ENCODE peak calls at places on chromosomes 13 and 19, in five cellular contexts. Q is heart right ventricle, D is WERI-Rb-1, O is astrocyte, Y is fibroblast of lung. B is an unnamed sample.

GRCh38 chr13:111862836-111863815 is 203.8 kb upstream of the SOX1 start:
- DNase-seq in O (no peak), D (no peak), Y (no peak), Q (no peak), B (no peak)

GRCh38 chr19:41025871-41026270 is 34.8 kb downstream of the CYP2B6 start:
- DNase-seq in O (no peak), Y (no peak), D (no peak), Q (no peak), B (no peak)

GRCh38 chr19:18858906-18859646 is 27.3 kb downstream of the UPF1 start:
- DNase-seq in O (no peak), Y (no peak), Q (no peak), D (no peak), B (no peak)

GRCh38 chr19:30719991-30720329 is 347.8 kb downstream of the ZNF536 start:
- DNase-seq in D (peak; percentile 35), Y (peak; percentile 12), Q (peak; percentile 39), O (no peak), B (no peak)

GRCh38 chr13:50910483-50910805 is 853 bp downstream of the RNASEH2B start:
- DNase-seq in Q (no peak), D (peak; percentile 24), O (peak; percentile 48), Y (peak; percentile 54), B (no peak)

GRCh38 chr13:32164622-32165268 is 133.2 kb downstream of the FRY start:
- DNase-seq in Y (peak; percentile 80), O (peak; percentile 48), D (peak; percentile 70), Q (no peak), B (no peak)

GRCh38 chr19:37813340-37813739 is 34.0 kb upstream of the ZNF573 start:
- DNase-seq in O (no peak), Q (no peak), D (no peak), Y (no peak), B (no peak)

GRCh38 chr19:39941615-39942507 is 7.4 kb upstream of the FCGBP start:
- DNase-seq in O (peak; percentile 27), Q (no peak), D (no peak), Y (no peak), B (no peak)

GRCh38 chr19:7927605-7928333 is 1.8 kb upstream of the CTXN1 start:
- DNase-seq in Y (no peak), O (no peak), D (no peak), Q (no peak), B (no peak)

GRCh38 chr13:25262261-25262660 is 25.0 kb downstream of the MTMR6 start:
- DNase-seq in Q (no peak), Y (no peak), O (no peak), D (no peak), B (no peak)

GRCh38 chr13:91572944-91573535 is 174.6 kb downstream of the GPC5 start:
- DNase-seq in Y (peak; percentile 64), Q (no peak), D (no peak), O (peak; percentile 23), B (no peak)

GRCh38 chr19:4390862-4391693 is 9.3 kb downstream of the SH3GL1 start:
- DNase-seq in Q (no peak), D (peak; percentile 53), Y (peak; percentile 23), O (no peak), B (no peak)

GRCh38 chr19:12574036-12574435 is 22.8 kb upstream of the ZNF564 start:
- DNase-seq in Q (no peak), D (no peak), Y (no peak), O (no peak), B (no peak)

GRCh38 chr19:51784922-51785690 is 9.9 kb upstream of the FPR3 start:
- DNase-seq in O (peak; percentile 66), D (no peak), Q (peak; percentile 29), Y (peak; percentile 48), B (peak; percentile 63)

GRCh38 chr19:13002389-13002898 is 7.2 kb downstream of the NFIX start:
- DNase-seq in Q (peak; percentile 66), D (no peak), Y (no peak), O (no peak), B (peak; percentile 55)

DNA sequence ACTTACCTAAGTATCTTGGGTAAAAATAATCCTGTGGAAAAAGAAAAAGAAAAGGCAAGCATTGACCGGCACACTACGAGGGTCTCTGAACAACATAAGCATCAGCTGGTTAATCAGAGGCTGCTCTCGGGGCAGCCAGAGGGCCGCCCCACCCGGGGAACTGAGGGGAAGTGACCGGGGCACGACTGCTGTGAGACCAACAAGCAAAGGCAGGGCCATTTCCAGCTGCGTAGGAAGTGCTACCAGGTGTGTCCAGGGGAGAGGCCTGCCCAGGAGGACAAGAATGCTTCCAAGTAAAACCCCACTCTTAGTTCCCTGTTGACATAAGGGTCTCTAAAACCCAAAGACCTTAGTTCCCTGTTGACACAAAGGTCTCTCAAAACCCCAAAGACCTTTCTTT is 15.9 kb downstream of the GAS6 start:
- DNase-seq in Q (no peak), O (no peak), Y (no peak), D (no peak), B (no peak)
- H3K27ac ChIP-seq in Q (peak overlapping the region; percentile 30), O (no peak overlapping the region), Y (no peak overlapping the region), D (no peak overlapping the region), B (peak overlapping the region; percentile 29)

DNA sequence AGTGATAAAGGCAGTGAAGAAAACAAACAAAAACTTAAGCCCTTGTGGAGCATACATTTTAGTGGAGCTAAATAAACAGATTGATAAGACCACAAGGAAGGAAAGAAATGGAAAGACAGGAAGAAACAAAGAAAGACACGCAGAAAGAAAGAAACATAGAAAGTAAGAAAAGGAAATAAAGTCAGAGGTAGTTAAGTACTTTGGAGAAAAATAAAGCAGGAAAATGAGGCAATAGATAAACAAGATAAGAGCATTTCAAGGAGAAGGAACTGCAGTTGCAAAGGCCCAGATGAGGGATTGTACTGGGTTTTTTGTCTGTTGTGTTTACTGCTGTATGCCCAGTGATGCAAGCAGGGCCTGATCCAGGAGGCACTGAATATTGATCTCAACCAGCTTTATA is 1.0 kb downstream of the NFKBIB start:
- DNase-seq in Q (no peak), Y (no peak), O (no peak), D (no peak), B (no peak)
- H3K4me3 ChIP-seq in Q (peak overlapping the region; percentile 83), Y (peak overlapping the region; percentile 82), O (peak overlapping the region; percentile 86), D (no peak overlapping the region), B (peak overlapping the region; percentile 94)

GRCh38 chr19:27909861-27910260 is 1303.1 kb downstream of the UQCRFS1 start:
- DNase-seq in Y (no peak), Q (no peak), D (no peak), O (no peak), B (no peak)

GRCh38 chr19:27909185-27909840 is 1303.6 kb downstream of the UQCRFS1 start:
- DNase-seq in Y (no peak), D (no peak), O (no peak), Q (no peak), B (no peak)

GRCh38 chr19:27901078-27901477 is 1311.9 kb downstream of the UQCRFS1 start:
- DNase-seq in D (no peak), Q (no peak), O (no peak), Y (no peak), B (no peak)

GRCh38 chr19:27905074-27905473 is 1307.9 kb downstream of the UQCRFS1 start:
- DNase-seq in Q (no peak), O (no peak), D (no peak), Y (no peak), B (no peak)

GRCh38 chr19:27906081-27906480 is 1306.9 kb downstream of the UQCRFS1 start:
- DNase-seq in Y (no peak), O (no peak), D (no peak), Q (no peak), B (no peak)
- H3K9me3 ChIP-seq in Y (no peaks in the 10 kb centered on the region), O (peaks cover 3% of the 10 kb centered on the region), D (no peaks in the 10 kb centered on the region), Q (no peaks in the 10 kb centered on the region), B (no peaks in the 10 kb centered on the region)

GRCh38 chr19:48333467-48334384 is 8.4 kb downstream of the EMP3 start:
- DNase-seq in O (peak; percentile 79), D (peak; percentile 91), Q (peak; percentile 92), Y (peak; percentile 93), B (peak; percentile 91)
- H3K27ac ChIP-seq in O (no peak overlapping the region), D (peak overlapping the region; percentile 77), Q (peak overlapping the region; percentile 82), Y (no peak overlapping the region), B (peak overlapping the region; percentile 85)

GRCh38 chr19:576768-577438 is 4.5 kb downstream of the BSG start:
- DNase-seq in O (no peak), D (no peak), Q (no peak), Y (no peak), B (no peak)
- H3K4me3 ChIP-seq in O (no peak overlapping the region), D (no peak overlapping the region), Q (peak overlapping the region; percentile 88), Y (no peak overlapping the region), B (peak overlapping the region; percentile 100)

B was measured in left ventricle myocardium inferior.